ENCODE peak calls at places on chromosomes 5 and 9, in four cellular contexts. One of them, this sample, is unnamed.

GRCh38 chr9:103942652-103943051 is 151.5 kb upstream of the SMC2 start:
- DNase-seq in thoracic aorta: no peak
- DNase-seq in neural crest cell: no peak
- DNase-seq in PC-3: no peak
- DNase-seq in this sample: no peak

GRCh38 chr9:93596399-93596798 is 20.0 kb downstream of the PHF2 start:
- DNase-seq in PC-3: no peak
- DNase-seq in thoracic aorta: no peak
- DNase-seq in neural crest cell: no peak
- DNase-seq in this sample: no peak

GRCh38 chr9:10876333-10876732 is 263.5 kb upstream of the PTPRD start:
- DNase-seq in PC-3: peak
- DNase-seq in neural crest cell: no peak
- DNase-seq in thoracic aorta: no peak
- DNase-seq in this sample: no peak

GRCh38 chr5:93250431-93250830 is 330.6 kb downstream of the NR2F1-AS1 start:
- DNase-seq in PC-3: no peak
- DNase-seq in neural crest cell: no peak
- DNase-seq in thoracic aorta: no peak
- DNase-seq in this sample: no peak

GRCh38 chr5:139600336-139600949 is 39.3 kb downstream of the UBE2D2 start:
- DNase-seq in thoracic aorta: no peak
- DNase-seq in neural crest cell: no peak
- DNase-seq in PC-3: peak
- DNase-seq in this sample: no peak

GRCh38 chr9:137390553-137391410 is 32.2 kb downstream of the EXD3 start:
- DNase-seq in PC-3: peak
- DNase-seq in thoracic aorta: no peak
- DNase-seq in neural crest cell: no peak
- DNase-seq in this sample: no peak

GRCh38 chr5:135599421-135600140 is 20.8 kb upstream of the CXCL14 start:
- DNase-seq in thoracic aorta: no peak
- DNase-seq in neural crest cell: no peak
- DNase-seq in PC-3: no peak
- DNase-seq in this sample: no peak

GRCh38 chr5:41747291-41747690 is 122.9 kb downstream of the OXCT1 start:
- DNase-seq in thoracic aorta: peak
- DNase-seq in neural crest cell: no peak
- DNase-seq in PC-3: peak
- DNase-seq in this sample: no peak

GRCh38 chr5:61182449-61182848 is 20.2 kb upstream of the SMIM15 start:
- DNase-seq in PC-3: no peak
- DNase-seq in neural crest cell: no peak
- DNase-seq in thoracic aorta: no peak
- DNase-seq in this sample: no peak

GRCh38 chr5:72988769-72989168 is 32.9 kb downstream of the FCHO2 start:
- DNase-seq in PC-3: no peak
- DNase-seq in thoracic aorta: no peak
- DNase-seq in neural crest cell: no peak
- DNase-seq in this sample: no peak

GRCh38 chr5:150644058-150644457 is 3.6 kb downstream of the SYNPO start:
- DNase-seq in thoracic aorta: no peak
- DNase-seq in neural crest cell: no peak
- DNase-seq in PC-3: no peak
- DNase-seq in this sample: no peak

GRCh38 chr5:65951330-65951729 is 25.0 kb downstream of the ERBIN start:
- DNase-seq in PC-3: no peak
- DNase-seq in thoracic aorta: no peak
- DNase-seq in neural crest cell: no peak
- DNase-seq in this sample: no peak

GRCh38 chr9:137046094-137046787 is at the start of gene NPDC1:
- DNase-seq in neural crest cell: peak
- DNase-seq in PC-3: peak
- DNase-seq in thoracic aorta: no peak
- DNase-seq in this sample: no peak

GRCh38 chr9:21542780-21543179 is 60.7 kb upstream of the IFNE start:
- DNase-seq in PC-3: no peak
- DNase-seq in neural crest cell: no peak
- DNase-seq in thoracic aorta: no peak
- DNase-seq in this sample: no peak

GRCh38 chr5:137938358-137939138 is 49.3 kb downstream of the PKD2L2 start:
- DNase-seq in PC-3: no peak
- DNase-seq in thoracic aorta: no peak
- DNase-seq in neural crest cell: no peak
- DNase-seq in this sample: no peak

GRCh38 chr9:110126986-110127864 is 80.7 kb downstream of the C9orf152 start:
- DNase-seq in neural crest cell: no peak
- DNase-seq in thoracic aorta: no peak
- DNase-seq in PC-3: no peak
- DNase-seq in this sample: no peak

GRCh38 chr5:173812811-173813550 is 75.2 kb upstream of the CPEB4 start:
- DNase-seq in neural crest cell: no peak
- DNase-seq in thoracic aorta: no peak
- DNase-seq in PC-3: no peak
- DNase-seq in this sample: no peak

GRCh38 chr9:110095776-110096175 is 112.2 kb downstream of the C9orf152 start:
- DNase-seq in neural crest cell: no peak
- DNase-seq in thoracic aorta: no peak
- DNase-seq in PC-3: no peak
- DNase-seq in this sample: no peak

GRCh38 chr5:151162794-151163193 is 5.2 kb upstream of the ANXA6 start:
- DNase-seq in PC-3: no peak
- DNase-seq in thoracic aorta: no peak
- DNase-seq in neural crest cell: no peak
- DNase-seq in this sample: no peak

GRCh38 chr5:149422429-149423286 is 43.6 kb upstream of the IL17B start:
- DNase-seq in neural crest cell: peak
- DNase-seq in thoracic aorta: no peak
- DNase-seq in PC-3: no peak
- DNase-seq in this sample: no peak

GRCh38 chr9:6413365-6414263 is 615 bp downstream of the UHRF2 start:
- DNase-seq in PC-3: peak
- DNase-seq in thoracic aorta: no peak
- DNase-seq in neural crest cell: peak
- DNase-seq in this sample: no peak

GRCh38 chr5:65776707-65777141 is 54.7 kb downstream of the NLN start:
- DNase-seq in thoracic aorta: no peak
- DNase-seq in neural crest cell: no peak
- DNase-seq in PC-3: no peak
- DNase-seq in this sample: no peak

GRCh38 chr9:14315754-14316573 is 2.0 kb upstream of the NFIB start:
- DNase-seq in thoracic aorta: no peak
- DNase-seq in neural crest cell: no peak
- DNase-seq in PC-3: peak
- DNase-seq in this sample: no peak

GRCh38 chr9:129458663-129459549 is 162.0 kb downstream of the C9orf50 start:
- DNase-seq in neural crest cell: no peak
- DNase-seq in PC-3: no peak
- DNase-seq in thoracic aorta: no peak
- DNase-seq in this sample: no peak

GRCh38 chr5:66814146-66814991 is 218.2 kb downstream of the MAST4 start:
- DNase-seq in PC-3: peak
- DNase-seq in thoracic aorta: no peak
- DNase-seq in neural crest cell: peak
- DNase-seq in this sample: no peak

GRCh38 chr5:164336906-164337305 is 831.5 kb downstream of the MAT2B start:
- DNase-seq in thoracic aorta: no peak
- DNase-seq in neural crest cell: no peak
- DNase-seq in PC-3: no peak
- DNase-seq in this sample: no peak

GRCh38 chr5:92309336-92309991 is 926.3 kb upstream of the ARRDC3 start:
- DNase-seq in PC-3: peak
- DNase-seq in neural crest cell: no peak
- DNase-seq in thoracic aorta: no peak
- DNase-seq in this sample: no peak

GRCh38 chr9:129610473-129611301 is 10.2 kb downstream of the C9orf50 start:
- DNase-seq in PC-3: peak
- DNase-seq in neural crest cell: peak
- DNase-seq in thoracic aorta: no peak
- DNase-seq in this sample: no peak

GRCh38 chr5:93674138-93674537 is 67.3 kb downstream of the POU5F2 start:
- DNase-seq in neural crest cell: no peak
- DNase-seq in thoracic aorta: no peak
- DNase-seq in PC-3: no peak
- DNase-seq in this sample: no peak

GRCh38 chr5:65695162-65695755 is 26.6 kb downstream of the SGTB start:
- DNase-seq in neural crest cell: no peak
- DNase-seq in PC-3: no peak
- DNase-seq in thoracic aorta: no peak
- DNase-seq in this sample: no peak

GRCh38 chr5:132228241-132229035 is 785 bp upstream of the P4HA2 start:
- DNase-seq in PC-3: no peak
- DNase-seq in thoracic aorta: no peak
- DNase-seq in neural crest cell: no peak
- DNase-seq in this sample: peak
- TF ChIP-seq CTCF in PC-3: peak
- TF ChIP-seq CTCF in thoracic aorta: no peak
- TF ChIP-seq CTCF in neural crest cell: peak
- TF ChIP-seq CTCF in this sample: no peak

DNA sequence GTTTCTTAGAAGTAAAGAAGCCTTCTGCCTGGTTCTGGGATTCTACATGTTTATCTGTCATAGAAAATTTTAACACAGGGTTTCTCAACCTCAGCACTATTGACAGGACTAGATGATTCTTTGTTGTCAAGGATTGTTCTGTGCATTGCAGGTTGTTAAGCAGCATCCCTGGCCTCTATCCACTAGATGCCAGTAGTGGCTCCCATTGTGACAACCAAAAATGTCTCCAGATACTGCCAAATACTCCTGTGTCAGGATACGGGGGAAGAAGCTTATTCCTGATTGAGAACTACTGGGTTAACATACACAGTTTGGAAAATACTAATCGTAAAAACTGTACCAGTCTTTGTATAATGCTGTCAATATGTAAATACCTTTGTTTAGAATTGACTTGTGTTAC is 167.1 kb downstream of the NIPBL start:
- DNase-seq in PC-3: peak
- DNase-seq in neural crest cell: no peak
- DNase-seq in thoracic aorta: no peak
- DNase-seq in this sample: no peak
- TF ChIP-seq CTCF in PC-3: peak
- TF ChIP-seq CTCF in neural crest cell: no peak
- TF ChIP-seq CTCF in thoracic aorta: no peak
- TF ChIP-seq CTCF in this sample: no peak

DNA sequence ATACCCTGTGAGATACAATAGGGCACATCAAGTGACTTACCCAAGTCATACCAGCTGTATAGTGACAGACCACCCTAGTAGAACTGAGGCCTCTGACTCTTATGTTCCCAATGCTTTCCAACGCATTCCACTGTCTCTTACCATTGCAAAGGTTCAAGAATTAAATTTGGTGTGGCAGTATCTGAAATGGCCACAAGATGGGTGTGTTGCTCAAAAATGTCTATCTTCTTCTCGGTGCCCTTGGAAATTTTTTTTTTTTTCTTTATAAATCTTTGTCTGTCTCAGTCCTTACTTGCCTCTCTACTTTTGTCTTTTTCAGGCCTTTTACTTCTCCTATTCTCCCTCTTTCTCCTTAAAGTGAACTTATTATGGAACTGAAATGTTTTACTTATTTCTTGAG is 48.4 kb downstream of the GPR21 start:
- DNase-seq in PC-3: peak
- DNase-seq in thoracic aorta: no peak
- DNase-seq in neural crest cell: peak
- DNase-seq in this sample: no peak
- TF ChIP-seq CTCF in PC-3: peak
- TF ChIP-seq CTCF in thoracic aorta: peak
- TF ChIP-seq CTCF in neural crest cell: peak
- TF ChIP-seq CTCF in this sample: peak

GRCh38 chr5:983238-983524 is 25.4 kb upstream of the NKD2 start:
- DNase-seq in neural crest cell: no peak
- DNase-seq in thoracic aorta: no peak
- DNase-seq in PC-3: no peak
- DNase-seq in this sample: no peak

GRCh38 chr5:983568-983967 is 25.0 kb upstream of the NKD2 start:
- DNase-seq in PC-3: no peak
- DNase-seq in neural crest cell: no peak
- DNase-seq in thoracic aorta: no peak
- DNase-seq in this sample: no peak

GRCh38 chr5:980941-981340 is 27.7 kb upstream of the NKD2 start:
- DNase-seq in PC-3: no peak
- DNase-seq in neural crest cell: no peak
- DNase-seq in thoracic aorta: no peak
- DNase-seq in this sample: no peak

GRCh38 chr5:981466-981865 is 27.1 kb upstream of the NKD2 start:
- DNase-seq in PC-3: no peak
- DNase-seq in thoracic aorta: no peak
- DNase-seq in neural crest cell: no peak
- DNase-seq in this sample: no peak

DNA sequence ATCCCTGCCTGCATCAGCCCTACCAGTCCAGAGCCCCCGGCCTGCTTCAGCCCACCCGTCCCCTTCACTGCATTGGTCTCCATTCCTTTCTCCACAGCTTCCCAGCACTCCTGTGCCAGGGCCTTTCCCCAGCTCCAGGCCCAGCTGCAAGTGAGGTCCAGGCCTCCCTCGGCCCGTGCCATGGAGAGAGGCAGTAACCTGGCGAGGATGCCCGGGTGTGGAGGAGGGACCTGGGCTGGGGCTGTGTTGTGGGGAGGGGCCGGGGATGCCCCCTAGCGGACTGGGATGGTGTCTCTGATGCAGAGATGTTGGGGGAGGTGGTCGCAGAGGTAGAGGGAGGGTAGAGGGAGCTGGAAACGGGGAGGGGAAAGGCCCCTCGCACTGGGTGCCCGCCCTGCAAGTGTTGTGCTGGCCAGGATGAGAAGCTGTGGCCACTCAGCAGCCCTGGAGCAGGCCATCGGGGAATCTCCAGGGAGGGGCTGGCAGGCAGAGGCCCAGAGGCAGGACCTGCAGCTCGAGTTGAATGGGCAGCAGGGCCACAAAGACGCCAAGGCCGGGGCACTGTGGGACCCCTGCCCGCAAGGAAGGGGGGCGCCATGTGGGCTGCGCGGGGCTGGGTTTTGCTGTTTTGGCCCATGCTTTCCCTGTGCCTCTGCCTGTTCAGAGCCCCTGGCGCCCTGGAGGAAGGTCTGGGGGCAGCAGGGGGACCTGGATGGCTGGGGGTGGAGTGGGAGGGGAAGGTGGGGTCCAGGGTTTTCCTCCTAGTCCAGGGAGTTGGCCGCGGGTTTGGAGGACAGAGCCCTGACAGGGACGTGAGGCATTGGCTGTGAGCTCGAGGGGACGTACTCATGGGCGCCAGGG is 26.0 kb upstream of the NKD2 start:
- DNase-seq in thoracic aorta: no peak
- DNase-seq in PC-3: peak
- DNase-seq in neural crest cell: peak
- DNase-seq in this sample: no peak
- TF ChIP-seq CTCF in thoracic aorta: no peak
- TF ChIP-seq CTCF in PC-3: peak
- TF ChIP-seq CTCF in neural crest cell: peak
- TF ChIP-seq CTCF in this sample: peak

GRCh38 chr5:114898602-114899001 is 271.1 kb downstream of the TRIM36 start:
- DNase-seq in thoracic aorta: no peak
- DNase-seq in neural crest cell: no peak
- DNase-seq in PC-3: no peak
- DNase-seq in this sample: no peak
- TF ChIP-seq CTCF in thoracic aorta: no peak
- TF ChIP-seq CTCF in neural crest cell: no peak
- TF ChIP-seq CTCF in PC-3: no peak
- TF ChIP-seq CTCF in this sample: no peak

This sample was measured in RWPE2.